ENCODE peak calls at places on chromosomes 6 and 20, in five cellular contexts. O is endothelial cell of umbilical vein; D is stimulated activated CD8-positive, alpha-beta memory T cell treated with anti-CD3 and anti-CD28 coated beads, Interleukin-7, amount 100 ng/mL, for 48 hours; V is left lung; R is lung microvascular endothelial cell. P is an unnamed sample.

GRCh38 chr20:51400051-51400926 is 142.2 kb downstream of the NFATC2 start:
- DNase-seq in R (peak), D (peak), O (no peak), V (no peak), P (no peak)

GRCh38 chr6:122610690-122611455 is 668 bp downstream of the PKIB start:
- DNase-seq in V (peak), R (peak), D (no peak), O (peak), P (peak)

GRCh38 chr6:35052694-35053565 is 88.2 kb downstream of the TCP11 start:
- DNase-seq in D (no peak), O (peak), V (no peak), R (peak), P (no peak)

GRCh38 chr6:107806675-107807074 is 17.4 kb downstream of the SCML4 start:
- DNase-seq in O (no peak), D (no peak), R (no peak), V (no peak), P (no peak)

GRCh38 chr6:41671376-41671775 is 33.1 kb downstream of the MDFI start:
- DNase-seq in R (no peak), V (no peak), O (no peak), D (no peak), P (no peak)

GRCh38 chr6:2971420-2972218 is at the start of gene SERPINB6:
- DNase-seq in R (peak), O (peak), D (peak), V (peak), P (peak)

GRCh38 chr6:56842602-56843475 is 112.1 kb upstream of the BEND6 start:
- DNase-seq in V (peak), R (peak), D (no peak), O (peak), P (peak)

GRCh38 chr6:32792901-32793400 is 23.9 kb downstream of the HLA-DOB start:
- DNase-seq in D (no peak), V (no peak), O (no peak), R (no peak), P (no peak)

GRCh38 chr6:16674666-16675392 is 86.4 kb downstream of the ATXN1 start:
- DNase-seq in O (peak), D (no peak), R (peak), V (no peak), P (no peak)

GRCh38 chr20:34970193-34971037 is 14.7 kb downstream of the MYH7B start:
- DNase-seq in O (no peak), R (no peak), V (peak), D (no peak), P (no peak)

GRCh38 chr20:57756921-57757320 is 47.1 kb upstream of the PMEPA1 start:
- DNase-seq in R (no peak), O (no peak), V (no peak), D (no peak), P (no peak)

GRCh38 chr20:2468581-2469407 is 1.8 kb downstream of the SNRPB start:
- DNase-seq in D (no peak), O (no peak), R (no peak), V (no peak), P (no peak)

GRCh38 chr20:10466325-10466724 is 31.2 kb downstream of the SLX4IP start:
- DNase-seq in R (peak), D (no peak), V (no peak), O (peak), P (peak)

GRCh38 chr6:92121228-92121627 is 1298.1 kb downstream of the EPHA7 start:
- DNase-seq in O (no peak), V (no peak), D (no peak), R (no peak), P (no peak)

GRCh38 chr6:138821519-138821918 is 25.6 kb downstream of the ECT2L start:
- DNase-seq in D (no peak), O (no peak), V (no peak), R (no peak), P (no peak)

GRCh38 chr6:154002894-154003293 is 36.1 kb upstream of the OPRM1 start:
- DNase-seq in R (no peak), V (no peak), O (no peak), D (no peak), P (no peak)

GRCh38 chr6:148952147-148953041 is 205.6 kb downstream of the UST start:
- DNase-seq in O (no peak), V (no peak), R (no peak), D (no peak), P (no peak)

GRCh38 chr6:44342052-44342451 is 398 bp upstream of the SPATS1 start:
- DNase-seq in V (no peak), D (no peak), R (no peak), O (no peak), P (no peak)

GRCh38 chr20:46970937-46971630 is 76.4 kb downstream of the EYA2 start:
- DNase-seq in V (no peak), O (peak), D (no peak), R (peak), P (peak)

GRCh38 chr6:7646394-7646793 is 56.4 kb downstream of the SNRNP48 start:
- DNase-seq in O (no peak), V (no peak), R (no peak), D (no peak), P (no peak)

GRCh38 chr20:45823949-45824835 is 2.9 kb downstream of the TNNC2 start:
- DNase-seq in R (peak), D (peak), V (peak), O (peak), P (peak)

GRCh38 chr6:111925296-111925695 is 52.0 kb upstream of the FYN start:
- DNase-seq in R (peak), V (no peak), D (no peak), O (peak), P (no peak)

GRCh38 chr6:81126150-81126549 is 626.3 kb downstream of the TENT5A start:
- DNase-seq in O (no peak), D (no peak), R (no peak), V (no peak), P (no peak)

GRCh38 chr6:122609881-122610689 is at the start of gene PKIB:
- DNase-seq in D (peak), V (peak), R (peak), O (peak), P (peak)

GRCh38 chr20:288956-289692 is 1.4 kb downstream of the C20orf96 start:
- DNase-seq in R (peak), D (no peak), V (no peak), O (peak), P (no peak)